ENCODE peak calls at places on chromosomes 7 and 10, in ten cellular contexts. One of them, this sample, is unnamed.

GRCh38 chr10:6385683-6386082 is 183.0 kb downstream of the PFKFB3 start:
- DNase-seq in choroid plexus epithelial cell: peak; percentile 32
- DNase-seq in body of pancreas: no peak
- DNase-seq in H7: no peak
- DNase-seq in dorsolateral prefrontal cortex: no peak
- DNase-seq in adrenal gland: no peak
- DNase-seq in HCT116: no peak
- DNase-seq in HFF-Myc: no peak
- DNase-seq in sigmoid colon: no peak
- DNase-seq in PC-3: peak; percentile 47
- DNase-seq in this sample: no peak

GRCh38 chr10:30047924-30048531 is 11.4 kb downstream of the JCAD start:
- DNase-seq in choroid plexus epithelial cell: no peak
- DNase-seq in body of pancreas: no peak
- DNase-seq in H7: no peak
- DNase-seq in dorsolateral prefrontal cortex: no peak
- DNase-seq in adrenal gland: no peak
- DNase-seq in HCT116: no peak
- DNase-seq in HFF-Myc: no peak
- DNase-seq in sigmoid colon: no peak
- DNase-seq in PC-3: no peak
- DNase-seq in this sample: no peak

GRCh38 chr7:44176486-44176885 is 12.8 kb downstream of the GCK start:
- DNase-seq in choroid plexus epithelial cell: no peak
- DNase-seq in body of pancreas: no peak
- DNase-seq in H7: no peak
- DNase-seq in dorsolateral prefrontal cortex: no peak
- DNase-seq in adrenal gland: no peak
- DNase-seq in HCT116: no peak
- DNase-seq in HFF-Myc: no peak
- DNase-seq in sigmoid colon: no peak
- DNase-seq in PC-3: no peak
- DNase-seq in this sample: no peak

GRCh38 chr7:125390866-125391265 is 461.2 kb upstream of the POT1 start:
- DNase-seq in choroid plexus epithelial cell: no peak
- DNase-seq in body of pancreas: no peak
- DNase-seq in H7: no peak
- DNase-seq in dorsolateral prefrontal cortex: no peak
- DNase-seq in adrenal gland: no peak
- DNase-seq in HCT116: no peak
- DNase-seq in HFF-Myc: no peak
- DNase-seq in sigmoid colon: no peak
- DNase-seq in PC-3: no peak
- DNase-seq in this sample: no peak

GRCh38 chr7:154304231-154304630 is 252.0 kb downstream of the DPP6 start:
- DNase-seq in choroid plexus epithelial cell: no peak
- DNase-seq in body of pancreas: no peak
- DNase-seq in H7: peak; percentile 45
- DNase-seq in dorsolateral prefrontal cortex: no peak
- DNase-seq in adrenal gland: no peak
- DNase-seq in HCT116: no peak
- DNase-seq in HFF-Myc: no peak
- DNase-seq in sigmoid colon: no peak
- DNase-seq in PC-3: no peak
- DNase-seq in this sample: no peak

GRCh38 chr7:30705008-30705407 is 22.8 kb upstream of the CRHR2 start:
- DNase-seq in choroid plexus epithelial cell: no peak
- DNase-seq in body of pancreas: no peak
- DNase-seq in H7: peak; percentile 43
- DNase-seq in dorsolateral prefrontal cortex: no peak
- DNase-seq in adrenal gland: no peak
- DNase-seq in HCT116: no peak
- DNase-seq in HFF-Myc: no peak
- DNase-seq in sigmoid colon: no peak
- DNase-seq in PC-3: peak; percentile 2
- DNase-seq in this sample: no peak

GRCh38 chr10:120782336-120782735 is 68.8 kb upstream of the WDR11 start:
- DNase-seq in choroid plexus epithelial cell: no peak
- DNase-seq in body of pancreas: no peak
- DNase-seq in H7: no peak
- DNase-seq in dorsolateral prefrontal cortex: no peak
- DNase-seq in adrenal gland: no peak
- DNase-seq in HCT116: no peak
- DNase-seq in HFF-Myc: no peak
- DNase-seq in sigmoid colon: no peak
- DNase-seq in PC-3: no peak
- DNase-seq in this sample: no peak

GRCh38 chr7:157690833-157691382 is 354.1 kb downstream of the DNAJB6 start:
- DNase-seq in choroid plexus epithelial cell: peak; percentile 93
- DNase-seq in body of pancreas: peak; percentile 70
- DNase-seq in H7: peak; percentile 97
- DNase-seq in dorsolateral prefrontal cortex: no peak
- DNase-seq in adrenal gland: peak; percentile 64
- DNase-seq in HCT116: peak; percentile 71
- DNase-seq in HFF-Myc: peak; percentile 9
- DNase-seq in sigmoid colon: peak; percentile 85
- DNase-seq in PC-3: peak; percentile 77
- DNase-seq in this sample: peak; percentile 81

GRCh38 chr7:334618-335357 is 44.8 kb downstream of the FOXL3 start:
- DNase-seq in choroid plexus epithelial cell: no peak
- DNase-seq in body of pancreas: no peak
- DNase-seq in H7: no peak
- DNase-seq in dorsolateral prefrontal cortex: no peak
- DNase-seq in adrenal gland: no peak
- DNase-seq in HCT116: no peak
- DNase-seq in HFF-Myc: no peak
- DNase-seq in sigmoid colon: no peak
- DNase-seq in PC-3: no peak
- DNase-seq in this sample: no peak

GRCh38 chr7:335358-336148 is 45.6 kb downstream of the FOXL3 start:
- DNase-seq in choroid plexus epithelial cell: no peak
- DNase-seq in body of pancreas: no peak
- DNase-seq in H7: peak; percentile 55
- DNase-seq in dorsolateral prefrontal cortex: no peak
- DNase-seq in adrenal gland: no peak
- DNase-seq in HCT116: no peak
- DNase-seq in HFF-Myc: no peak
- DNase-seq in sigmoid colon: peak; percentile 56
- DNase-seq in PC-3: no peak
- DNase-seq in this sample: no peak

GRCh38 chr7:332646-333398 is 42.9 kb downstream of the FOXL3 start:
- DNase-seq in choroid plexus epithelial cell: peak; percentile 65
- DNase-seq in body of pancreas: peak; percentile 90
- DNase-seq in H7: peak; percentile 98
- DNase-seq in dorsolateral prefrontal cortex: peak; percentile 84
- DNase-seq in adrenal gland: peak; percentile 63
- DNase-seq in HCT116: peak; percentile 51
- DNase-seq in HFF-Myc: no peak
- DNase-seq in sigmoid colon: peak; percentile 86
- DNase-seq in PC-3: peak; percentile 80
- DNase-seq in this sample: peak; percentile 33

GRCh38 chr7:332020-332517 is 42.1 kb downstream of the FOXL3 start:
- DNase-seq in choroid plexus epithelial cell: no peak
- DNase-seq in body of pancreas: peak; percentile 57
- DNase-seq in H7: no peak
- DNase-seq in dorsolateral prefrontal cortex: no peak
- DNase-seq in adrenal gland: no peak
- DNase-seq in HCT116: no peak
- DNase-seq in HFF-Myc: no peak
- DNase-seq in sigmoid colon: peak; percentile 61
- DNase-seq in PC-3: no peak
- DNase-seq in this sample: no peak

DNA sequence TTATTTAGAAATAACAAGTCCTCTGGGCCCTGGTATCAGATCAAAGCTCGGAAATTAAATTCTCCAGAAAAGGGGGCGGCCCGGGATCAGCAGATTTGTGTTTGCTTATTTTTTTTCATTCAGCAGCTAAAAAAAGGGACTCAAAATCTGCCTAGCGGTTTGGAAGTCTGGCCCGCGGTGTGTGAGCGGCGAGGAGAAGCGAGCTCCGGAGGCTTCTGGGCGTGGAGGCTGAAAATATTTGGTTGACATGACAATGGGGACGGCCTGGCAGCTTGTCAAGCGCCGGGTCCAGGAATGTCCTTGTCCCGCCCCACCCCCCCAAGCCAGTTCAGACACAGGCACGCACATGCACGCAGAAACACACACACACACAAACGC is 43.4 kb downstream of the FOXL3 start:
- DNase-seq in choroid plexus epithelial cell: peak; percentile 21
- DNase-seq in body of pancreas: peak; percentile 58
- DNase-seq in H7: peak; percentile 57
- DNase-seq in dorsolateral prefrontal cortex: no peak
- DNase-seq in adrenal gland: peak; percentile 52
- DNase-seq in HCT116: no peak
- DNase-seq in HFF-Myc: no peak
- DNase-seq in sigmoid colon: peak; percentile 76
- DNase-seq in PC-3: peak; percentile 65
- DNase-seq in this sample: peak; percentile 40
- H3K4me3 ChIP-seq in choroid plexus epithelial cell: no peak overlapping the region
- H3K4me3 ChIP-seq in body of pancreas: no peak overlapping the region
- H3K4me3 ChIP-seq in H7: no peak overlapping the region
- H3K4me3 ChIP-seq in dorsolateral prefrontal cortex: peak overlapping the region; percentile 26
- H3K4me3 ChIP-seq in adrenal gland: peak overlapping the region; percentile 39
- H3K4me3 ChIP-seq in HCT116: no peak overlapping the region
- H3K4me3 ChIP-seq in HFF-Myc: no peak overlapping the region
- H3K4me3 ChIP-seq in sigmoid colon: no peak overlapping the region
- H3K4me3 ChIP-seq in PC-3: peak overlapping the region; percentile 69
- H3K4me3 ChIP-seq in this sample: no peak overlapping the region

GRCh38 chr7:101397770-101398324 is 35.2 kb downstream of the COL26A1 start:
- DNase-seq in choroid plexus epithelial cell: no peak
- DNase-seq in body of pancreas: no peak
- DNase-seq in H7: no peak
- DNase-seq in dorsolateral prefrontal cortex: no peak
- DNase-seq in adrenal gland: no peak
- DNase-seq in HCT116: no peak
- DNase-seq in HFF-Myc: no peak
- DNase-seq in sigmoid colon: no peak
- DNase-seq in PC-3: no peak
- DNase-seq in this sample: no peak

GRCh38 chr7:101395376-101395775 is 32.7 kb downstream of the COL26A1 start:
- DNase-seq in choroid plexus epithelial cell: no peak
- DNase-seq in body of pancreas: no peak
- DNase-seq in H7: no peak
- DNase-seq in dorsolateral prefrontal cortex: no peak
- DNase-seq in adrenal gland: no peak
- DNase-seq in HCT116: no peak
- DNase-seq in HFF-Myc: no peak
- DNase-seq in sigmoid colon: no peak
- DNase-seq in PC-3: no peak
- DNase-seq in this sample: no peak

GRCh38 chr7:101399759-101400158 is 37.1 kb downstream of the COL26A1 start:
- DNase-seq in choroid plexus epithelial cell: no peak
- DNase-seq in body of pancreas: no peak
- DNase-seq in H7: no peak
- DNase-seq in dorsolateral prefrontal cortex: peak; percentile 55
- DNase-seq in adrenal gland: no peak
- DNase-seq in HCT116: no peak
- DNase-seq in HFF-Myc: no peak
- DNase-seq in sigmoid colon: no peak
- DNase-seq in PC-3: no peak
- DNase-seq in this sample: no peak

GRCh38 chr7:101398631-101399289 is 36.1 kb downstream of the COL26A1 start:
- DNase-seq in choroid plexus epithelial cell: no peak
- DNase-seq in body of pancreas: no peak
- DNase-seq in H7: no peak
- DNase-seq in dorsolateral prefrontal cortex: no peak
- DNase-seq in adrenal gland: no peak
- DNase-seq in HCT116: no peak
- DNase-seq in HFF-Myc: no peak
- DNase-seq in sigmoid colon: no peak
- DNase-seq in PC-3: no peak
- DNase-seq in this sample: no peak

DNA sequence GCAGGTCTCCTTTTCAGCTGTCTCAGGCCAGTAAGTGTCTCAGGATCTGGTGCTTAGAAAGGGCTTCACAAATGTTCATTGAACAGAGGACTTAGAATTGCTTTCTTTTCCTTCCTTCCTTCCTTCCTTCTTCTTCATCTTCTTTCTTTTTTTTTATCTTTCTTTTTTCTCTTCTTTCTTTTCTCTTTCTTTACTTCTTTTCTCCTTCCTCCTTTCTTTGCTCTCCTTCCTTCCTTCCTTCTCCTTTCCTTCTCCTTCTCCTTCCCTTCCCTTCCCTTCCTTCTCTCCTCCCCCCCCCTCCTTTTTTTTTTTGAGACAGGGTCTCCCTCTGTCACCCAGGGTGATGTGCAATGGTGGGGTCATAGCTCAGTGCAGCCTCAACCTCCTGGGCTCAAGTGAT is 34.6 kb downstream of the COL26A1 start:
- DNase-seq in choroid plexus epithelial cell: no peak
- DNase-seq in body of pancreas: no peak
- DNase-seq in H7: no peak
- DNase-seq in dorsolateral prefrontal cortex: no peak
- DNase-seq in adrenal gland: no peak
- DNase-seq in HCT116: no peak
- DNase-seq in HFF-Myc: no peak
- DNase-seq in sigmoid colon: no peak
- DNase-seq in PC-3: no peak
- DNase-seq in this sample: no peak
- H3K4me3 ChIP-seq in choroid plexus epithelial cell: no peak overlapping the region
- H3K4me3 ChIP-seq in body of pancreas: no peak overlapping the region
- H3K4me3 ChIP-seq in H7: no peak overlapping the region
- H3K4me3 ChIP-seq in dorsolateral prefrontal cortex: no peak overlapping the region
- H3K4me3 ChIP-seq in adrenal gland: no peak overlapping the region
- H3K4me3 ChIP-seq in HCT116: no peak overlapping the region
- H3K4me3 ChIP-seq in HFF-Myc: no peak overlapping the region
- H3K4me3 ChIP-seq in sigmoid colon: no peak overlapping the region
- H3K4me3 ChIP-seq in PC-3: no peak overlapping the region
- H3K4me3 ChIP-seq in this sample: no peak overlapping the region

DNA sequence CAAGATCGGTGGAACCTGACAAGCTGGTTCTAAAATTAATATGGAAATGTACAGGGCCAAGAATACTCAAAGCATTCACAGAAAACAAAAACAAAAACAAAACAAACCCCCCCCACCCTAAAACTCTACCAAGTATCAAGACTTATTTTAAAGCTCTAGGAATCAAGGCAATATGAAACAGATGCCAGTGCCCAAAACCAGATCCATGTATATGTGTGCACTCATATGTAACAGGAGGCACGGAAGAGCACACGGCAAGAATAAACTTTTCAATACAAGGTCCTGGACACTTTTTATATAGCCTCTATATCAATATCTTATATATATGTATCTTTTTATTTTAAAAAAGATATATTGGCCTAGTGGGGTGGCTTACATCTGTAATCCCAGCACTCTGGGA is 35.5 kb downstream of the KDM7A start:
- DNase-seq in choroid plexus epithelial cell: no peak
- DNase-seq in body of pancreas: no peak
- DNase-seq in H7: no peak
- DNase-seq in dorsolateral prefrontal cortex: no peak
- DNase-seq in adrenal gland: no peak
- DNase-seq in HCT116: no peak
- DNase-seq in HFF-Myc: no peak
- DNase-seq in sigmoid colon: no peak
- DNase-seq in PC-3: no peak
- DNase-seq in this sample: no peak
- H3K4me3 ChIP-seq in choroid plexus epithelial cell: no peak overlapping the region
- H3K4me3 ChIP-seq in body of pancreas: no peak overlapping the region
- H3K4me3 ChIP-seq in H7: no peak overlapping the region
- H3K4me3 ChIP-seq in dorsolateral prefrontal cortex: no peak overlapping the region
- H3K4me3 ChIP-seq in adrenal gland: no peak overlapping the region
- H3K4me3 ChIP-seq in HCT116: no peak overlapping the region
- H3K4me3 ChIP-seq in HFF-Myc: no peak overlapping the region
- H3K4me3 ChIP-seq in sigmoid colon: no peak overlapping the region
- H3K4me3 ChIP-seq in PC-3: no peak overlapping the region
- H3K4me3 ChIP-seq in this sample: no peak overlapping the region

DNA sequence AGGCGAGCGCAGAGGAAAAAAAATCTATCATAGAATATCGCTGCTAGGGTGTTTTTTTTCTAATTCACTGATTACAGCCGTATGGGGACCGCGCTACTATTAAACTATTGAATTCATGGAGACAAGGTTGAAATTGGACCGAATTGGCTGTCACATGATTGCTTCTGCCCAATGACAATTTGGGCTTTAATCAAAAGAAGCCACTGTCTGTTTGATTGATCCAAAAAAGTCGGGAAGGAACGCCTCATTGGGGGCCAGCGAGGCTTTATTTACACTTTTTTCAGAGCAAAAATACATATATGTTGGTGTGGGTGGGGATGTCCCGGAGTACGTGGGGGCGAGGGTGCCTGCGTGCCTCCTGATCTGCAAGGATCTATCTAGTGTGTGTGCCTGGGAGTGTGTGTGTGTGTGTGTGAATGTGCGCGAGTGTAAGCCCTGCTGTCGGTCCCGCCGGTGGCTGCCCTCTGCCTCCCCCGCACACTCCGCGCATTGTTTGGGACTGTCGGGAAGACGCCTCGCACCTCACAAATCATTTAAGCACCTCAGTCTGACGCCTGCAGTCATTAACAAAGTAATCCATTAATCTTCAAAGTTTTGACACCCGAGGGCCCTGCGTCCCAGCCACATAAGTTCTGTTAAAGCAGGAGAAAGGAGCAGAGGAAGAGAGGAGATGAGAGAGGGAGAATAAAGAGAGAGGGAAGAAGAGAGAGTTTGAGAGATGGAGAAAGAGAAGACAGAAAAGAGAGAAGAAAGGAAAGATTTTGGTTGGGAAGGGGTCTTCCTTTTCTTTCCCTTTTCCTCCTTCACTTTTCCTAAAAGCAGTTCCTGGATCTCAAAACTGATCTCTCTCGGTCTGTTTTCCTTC is at the start of gene HOXA2:
- DNase-seq in choroid plexus epithelial cell: no peak
- DNase-seq in body of pancreas: no peak
- DNase-seq in H7: peak; percentile 55
- DNase-seq in dorsolateral prefrontal cortex: no peak
- DNase-seq in adrenal gland: peak; percentile 49
- DNase-seq in HCT116: no peak
- DNase-seq in HFF-Myc: no peak
- DNase-seq in sigmoid colon: peak; percentile 78
- DNase-seq in PC-3: no peak
- DNase-seq in this sample: no peak
- H3K4me3 ChIP-seq in choroid plexus epithelial cell: no peak within 1 kb of the TSS
- H3K4me3 ChIP-seq in body of pancreas: no peak within 1 kb of the TSS
- H3K4me3 ChIP-seq in H7: no peak within 1 kb of the TSS
- H3K4me3 ChIP-seq in dorsolateral prefrontal cortex: no peak within 1 kb of the TSS
- H3K4me3 ChIP-seq in adrenal gland: peak within 1 kb of the TSS; percentile 64
- H3K4me3 ChIP-seq in HCT116: no peak within 1 kb of the TSS
- H3K4me3 ChIP-seq in HFF-Myc: no peak within 1 kb of the TSS
- H3K4me3 ChIP-seq in sigmoid colon: peak within 1 kb of the TSS; percentile 37
- H3K4me3 ChIP-seq in PC-3: no peak within 1 kb of the TSS
- H3K4me3 ChIP-seq in this sample: peak within 1 kb of the TSS; percentile 44

This sample was measured in brain microvascular endothelial cell.